ENCODE peak calls at places on chromosomes 1 and 21, in five cellular contexts. One of them, this sample, is unnamed.

GRCh38 chr1:207959141-207959825 is 48.4 kb upstream of the CD34 start:
- DNase-seq in AG04450: no peak
- DNase-seq in brain microvascular endothelial cell: peak
- DNase-seq in fibroblast of lung: peak
- DNase-seq in transverse colon: peak
- DNase-seq in this sample: peak

GRCh38 chr21:42263591-42264131 is 44.7 kb downstream of the ABCG1 start:
- DNase-seq in AG04450: no peak
- DNase-seq in brain microvascular endothelial cell: no peak
- DNase-seq in fibroblast of lung: no peak
- DNase-seq in transverse colon: no peak
- DNase-seq in this sample: peak

GRCh38 chr1:19469004-19469403 is 16.3 kb downstream of the CAPZB start:
- DNase-seq in AG04450: no peak
- DNase-seq in brain microvascular endothelial cell: no peak
- DNase-seq in fibroblast of lung: no peak
- DNase-seq in transverse colon: no peak
- DNase-seq in this sample: no peak

GRCh38 chr21:33894736-33895288 is 20.8 kb downstream of the ATP5PO start:
- DNase-seq in AG04450: peak
- DNase-seq in brain microvascular endothelial cell: peak
- DNase-seq in fibroblast of lung: peak
- DNase-seq in transverse colon: peak
- DNase-seq in this sample: peak

GRCh38 chr1:63635681-63636080 is 42.5 kb downstream of the PGM1 start:
- DNase-seq in AG04450: peak
- DNase-seq in brain microvascular endothelial cell: peak
- DNase-seq in fibroblast of lung: peak
- DNase-seq in transverse colon: no peak
- DNase-seq in this sample: no peak

GRCh38 chr1:243312962-243313634 is 57.3 kb downstream of the SDCCAG8 start:
- DNase-seq in AG04450: no peak
- DNase-seq in brain microvascular endothelial cell: no peak
- DNase-seq in fibroblast of lung: no peak
- DNase-seq in transverse colon: no peak
- DNase-seq in this sample: peak

GRCh38 chr1:42961560-42962091 is 3.0 kb upstream of the SLC2A1 start:
- DNase-seq in AG04450: peak
- DNase-seq in brain microvascular endothelial cell: no peak
- DNase-seq in fibroblast of lung: no peak
- DNase-seq in transverse colon: no peak
- DNase-seq in this sample: no peak

GRCh38 chr1:100627018-100627716 is 89.2 kb downstream of the GPR88 start:
- DNase-seq in AG04450: peak
- DNase-seq in brain microvascular endothelial cell: peak
- DNase-seq in fibroblast of lung: peak
- DNase-seq in transverse colon: no peak
- DNase-seq in this sample: peak

GRCh38 chr1:71365451-71365850 is 284.6 kb upstream of the ZRANB2 start:
- DNase-seq in AG04450: no peak
- DNase-seq in brain microvascular endothelial cell: no peak
- DNase-seq in fibroblast of lung: peak
- DNase-seq in transverse colon: no peak
- DNase-seq in this sample: peak

GRCh38 chr1:33177996-33178540 is 3.8 kb downstream of the TRIM62 start:
- DNase-seq in AG04450: no peak
- DNase-seq in brain microvascular endothelial cell: no peak
- DNase-seq in fibroblast of lung: no peak
- DNase-seq in transverse colon: no peak
- DNase-seq in this sample: no peak

GRCh38 chr1:22818061-22818770 is 107.6 kb downstream of the EPHB2 start:
- DNase-seq in AG04450: no peak
- DNase-seq in brain microvascular endothelial cell: no peak
- DNase-seq in fibroblast of lung: no peak
- DNase-seq in transverse colon: no peak
- DNase-seq in this sample: no peak

GRCh38 chr1:89635825-89636815 is 3.2 kb downstream of the LRRC8C start:
- DNase-seq in AG04450: peak
- DNase-seq in brain microvascular endothelial cell: no peak
- DNase-seq in fibroblast of lung: peak
- DNase-seq in transverse colon: no peak
- DNase-seq in this sample: peak

GRCh38 chr1:183812686-183813569 is 8.0 kb downstream of the RGL1 start:
- DNase-seq in AG04450: no peak
- DNase-seq in brain microvascular endothelial cell: peak
- DNase-seq in fibroblast of lung: peak
- DNase-seq in transverse colon: no peak
- DNase-seq in this sample: peak

GRCh38 chr1:3821004-3821933 is 25.0 kb upstream of the LRRC47 start:
- DNase-seq in AG04450: no peak
- DNase-seq in brain microvascular endothelial cell: no peak
- DNase-seq in fibroblast of lung: no peak
- DNase-seq in transverse colon: no peak
- DNase-seq in this sample: no peak

GRCh38 chr1:39165488-39165887 is 39.0 kb upstream of the MACF1 start:
- DNase-seq in AG04450: no peak
- DNase-seq in brain microvascular endothelial cell: no peak
- DNase-seq in fibroblast of lung: no peak
- DNase-seq in transverse colon: no peak
- DNase-seq in this sample: no peak

GRCh38 chr1:187471555-187471954 is 642.8 kb downstream of the PLA2G4A start:
- DNase-seq in AG04450: no peak
- DNase-seq in brain microvascular endothelial cell: no peak
- DNase-seq in fibroblast of lung: peak
- DNase-seq in transverse colon: no peak
- DNase-seq in this sample: peak

GRCh38 chr1:20465187-20465586 is 20.8 kb downstream of the CAMK2N1 start:
- DNase-seq in AG04450: no peak
- DNase-seq in brain microvascular endothelial cell: no peak
- DNase-seq in fibroblast of lung: no peak
- DNase-seq in transverse colon: no peak
- DNase-seq in this sample: no peak

GRCh38 chr1:153505576-153505975 is 30.2 kb downstream of the S100A6 start:
- DNase-seq in AG04450: no peak
- DNase-seq in brain microvascular endothelial cell: no peak
- DNase-seq in fibroblast of lung: peak
- DNase-seq in transverse colon: no peak
- DNase-seq in this sample: no peak

GRCh38 chr1:6918286-6918907 is 133.1 kb downstream of the CAMTA1 start:
- DNase-seq in AG04450: no peak
- DNase-seq in brain microvascular endothelial cell: no peak
- DNase-seq in fibroblast of lung: peak
- DNase-seq in transverse colon: no peak
- DNase-seq in this sample: peak

GRCh38 chr1:207644479-207644851 is 468 bp upstream of the CR1L start:
- DNase-seq in AG04450: no peak
- DNase-seq in brain microvascular endothelial cell: no peak
- DNase-seq in fibroblast of lung: no peak
- DNase-seq in transverse colon: no peak
- DNase-seq in this sample: no peak

GRCh38 chr1:230552880-230553279 is 89.4 kb upstream of the COG2 start:
- DNase-seq in AG04450: no peak
- DNase-seq in brain microvascular endothelial cell: no peak
- DNase-seq in fibroblast of lung: no peak
- DNase-seq in transverse colon: no peak
- DNase-seq in this sample: no peak

GRCh38 chr21:31730687-31731111 is 1.2 kb downstream of the SCAF4 start:
- DNase-seq in AG04450: no peak
- DNase-seq in brain microvascular endothelial cell: no peak
- DNase-seq in fibroblast of lung: no peak
- DNase-seq in transverse colon: no peak
- DNase-seq in this sample: no peak

GRCh38 chr1:18176619-18177018 is 69.0 kb downstream of the IGSF21 start:
- DNase-seq in AG04450: no peak
- DNase-seq in brain microvascular endothelial cell: no peak
- DNase-seq in fibroblast of lung: no peak
- DNase-seq in transverse colon: no peak
- DNase-seq in this sample: no peak

DNA sequence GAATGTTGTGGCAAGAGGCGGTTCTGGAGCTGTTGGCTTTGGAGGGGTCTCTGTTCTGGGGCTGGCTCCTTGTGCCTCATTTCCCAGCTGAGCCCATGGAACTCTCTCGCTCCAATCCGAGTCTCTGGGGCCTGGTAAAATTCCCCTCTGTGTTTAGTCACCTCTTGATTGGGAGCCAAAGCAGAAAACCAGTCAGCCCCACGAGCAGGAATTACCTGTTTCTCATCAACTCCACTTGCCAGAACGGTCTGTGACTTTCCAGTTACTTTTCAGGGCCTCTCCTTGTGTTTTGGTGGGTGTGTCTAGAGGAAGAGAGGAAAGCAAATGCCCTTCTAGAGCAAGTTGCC is 10.8 kb upstream of the S100A11 start:
- DNase-seq in AG04450: no peak
- DNase-seq in brain microvascular endothelial cell: no peak
- DNase-seq in fibroblast of lung: peak
- DNase-seq in transverse colon: no peak
- DNase-seq in this sample: peak
- H3K4me3 ChIP-seq in AG04450: peak
- H3K4me3 ChIP-seq in brain microvascular endothelial cell: peak
- H3K4me3 ChIP-seq in fibroblast of lung: peak
- H3K4me3 ChIP-seq in transverse colon: no peak
- H3K4me3 ChIP-seq in this sample: peak

DNA sequence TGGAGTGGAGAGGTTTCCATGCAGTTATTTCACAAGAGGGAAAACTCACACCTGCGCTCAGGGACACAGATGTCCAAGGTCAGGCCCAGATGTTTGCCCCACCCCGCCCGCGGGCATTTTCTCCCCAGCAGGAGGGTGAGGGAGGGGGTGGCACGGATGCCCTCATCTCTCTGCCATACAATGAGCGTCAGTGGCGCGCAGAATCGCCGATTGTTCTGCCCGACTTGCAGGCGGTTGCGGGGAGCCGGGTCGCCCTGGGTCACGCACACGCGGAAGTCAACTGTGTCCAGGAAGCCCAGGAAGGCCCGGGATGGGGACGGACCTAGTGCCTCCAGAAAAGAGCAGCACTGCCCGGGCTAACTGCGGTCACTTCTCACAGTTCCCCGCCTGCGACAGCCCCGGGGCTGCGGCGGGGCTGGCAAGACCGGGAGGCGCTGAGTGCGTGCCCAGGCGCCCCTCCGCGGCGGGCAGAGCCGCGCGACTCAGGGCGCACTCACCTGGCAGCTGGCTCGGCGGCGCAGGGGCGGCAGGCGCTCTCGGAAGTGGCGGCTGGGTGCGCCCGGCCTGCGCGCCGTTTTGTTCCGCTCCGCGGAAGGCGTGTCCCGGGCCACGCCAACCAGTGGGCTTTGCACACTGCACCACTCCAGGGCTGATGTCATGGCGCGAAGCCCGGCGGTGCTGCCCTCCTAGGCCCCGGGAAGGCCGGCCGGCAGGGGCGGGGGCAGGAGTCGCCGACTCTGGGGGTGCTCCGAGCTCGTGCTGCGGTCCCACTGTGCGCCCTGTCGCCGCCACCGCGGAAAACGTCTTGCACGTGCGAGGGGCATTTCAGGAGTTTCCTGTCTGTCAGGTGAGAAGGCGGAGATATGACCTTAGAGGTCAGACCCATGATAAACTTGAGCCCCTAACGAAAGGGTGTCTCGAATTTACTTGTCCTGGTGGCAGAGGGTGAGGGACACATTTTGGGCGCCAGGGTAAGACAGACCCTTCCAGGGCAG is at the start of gene CSRP1:
- DNase-seq in AG04450: no peak
- DNase-seq in brain microvascular endothelial cell: peak
- DNase-seq in fibroblast of lung: peak
- DNase-seq in transverse colon: peak
- DNase-seq in this sample: peak
- TF ChIP-seq CTCF in AG04450: no peak
- TF ChIP-seq CTCF in brain microvascular endothelial cell: no peak
- TF ChIP-seq CTCF in fibroblast of lung: no peak
- TF ChIP-seq CTCF in transverse colon: no peak
- TF ChIP-seq CTCF in this sample: peak

GRCh38 chr1:156115514-156116374 is 1.2 kb downstream of the LMNA start:
- DNase-seq in AG04450: no peak
- DNase-seq in brain microvascular endothelial cell: peak
- DNase-seq in fibroblast of lung: peak
- DNase-seq in transverse colon: peak
- DNase-seq in this sample: peak

GRCh38 chr1:156118175-156118868 is 3.8 kb downstream of the LMNA start:
- DNase-seq in AG04450: no peak
- DNase-seq in brain microvascular endothelial cell: no peak
- DNase-seq in fibroblast of lung: no peak
- DNase-seq in transverse colon: peak
- DNase-seq in this sample: peak

GRCh38 chr1:156114919-156115513 is 505 bp downstream of the LMNA start:
- DNase-seq in AG04450: no peak
- DNase-seq in brain microvascular endothelial cell: no peak
- DNase-seq in fibroblast of lung: no peak
- DNase-seq in transverse colon: no peak
- DNase-seq in this sample: no peak

GRCh38 chr1:156119503-156120209 is 5.1 kb downstream of the LMNA start:
- DNase-seq in AG04450: no peak
- DNase-seq in brain microvascular endothelial cell: peak
- DNase-seq in fibroblast of lung: peak
- DNase-seq in transverse colon: peak
- DNase-seq in this sample: peak

GRCh38 chr1:156117414-156118174 is 3.1 kb downstream of the LMNA start:
- DNase-seq in AG04450: no peak
- DNase-seq in brain microvascular endothelial cell: no peak
- DNase-seq in fibroblast of lung: no peak
- DNase-seq in transverse colon: no peak
- DNase-seq in this sample: no peak
- H3K4me3 ChIP-seq in AG04450: peak
- H3K4me3 ChIP-seq in brain microvascular endothelial cell: peak
- H3K4me3 ChIP-seq in fibroblast of lung: peak
- H3K4me3 ChIP-seq in transverse colon: peak
- H3K4me3 ChIP-seq in this sample: peak

DNA sequence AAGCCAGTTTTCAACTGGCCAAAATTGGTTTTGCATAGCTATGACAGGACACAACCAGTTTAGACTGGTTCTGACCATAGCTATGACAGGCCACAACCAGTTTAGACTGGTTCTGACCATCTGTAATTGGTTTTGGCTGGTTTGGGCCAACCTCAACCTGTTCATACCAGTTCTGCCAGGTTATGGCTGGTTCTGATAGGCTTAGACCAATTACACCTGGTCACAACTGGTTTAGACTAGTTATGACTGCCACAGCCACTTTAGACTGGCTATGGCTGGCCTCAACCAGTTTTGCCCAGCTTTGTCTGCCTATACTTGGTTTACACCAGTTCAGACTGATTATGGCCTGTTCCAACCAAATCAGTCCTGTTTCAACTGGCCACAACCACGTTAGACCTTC is 353.2 kb upstream of the CAMK1G start:
- DNase-seq in AG04450: no peak
- DNase-seq in brain microvascular endothelial cell: no peak
- DNase-seq in fibroblast of lung: no peak
- DNase-seq in transverse colon: no peak
- DNase-seq in this sample: peak
- TF ChIP-seq CTCF in AG04450: no peak
- TF ChIP-seq CTCF in brain microvascular endothelial cell: no peak
- TF ChIP-seq CTCF in fibroblast of lung: no peak
- TF ChIP-seq CTCF in transverse colon: no peak
- TF ChIP-seq CTCF in this sample: no peak

DNA sequence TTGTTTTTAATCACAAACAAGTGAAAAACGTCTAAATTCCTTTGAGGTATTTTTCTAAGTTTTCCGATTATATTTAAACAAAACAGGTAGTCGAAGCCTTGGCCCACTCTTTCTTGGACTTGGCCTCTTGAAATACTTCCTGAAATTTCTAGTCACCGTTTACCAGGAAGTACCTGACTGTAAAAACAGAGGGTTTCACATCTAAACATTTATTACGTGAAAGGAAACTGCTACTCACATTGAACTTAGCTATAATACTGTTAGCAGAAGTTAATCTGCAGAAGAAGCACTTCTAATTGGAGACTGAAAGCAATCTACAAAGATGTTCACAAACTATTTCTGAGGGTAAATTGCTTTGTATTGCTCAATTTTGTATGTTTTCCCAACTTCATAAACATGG is 526.0 kb upstream of the ADGRL4 start:
- DNase-seq in AG04450: no peak
- DNase-seq in brain microvascular endothelial cell: no peak
- DNase-seq in fibroblast of lung: no peak
- DNase-seq in transverse colon: no peak
- DNase-seq in this sample: no peak
- H3K4me3 ChIP-seq in AG04450: no peak
- H3K4me3 ChIP-seq in brain microvascular endothelial cell: no peak
- H3K4me3 ChIP-seq in fibroblast of lung: no peak
- H3K4me3 ChIP-seq in transverse colon: no peak
- H3K4me3 ChIP-seq in this sample: no peak

This sample was measured in bronchial epithelial cell.